ENCODE peak calls at places on chromosomes 2 and 18, in ten cellular contexts. One of them, this sample, is unnamed.

GRCh38 chr2:122001441-122001874 is 246.0 kb downstream of the TSN start:
- DNase-seq in endothelial cell: no peak
- DNase-seq in AG04449: no peak
- DNase-seq in lower lobe of right lung: no peak
- DNase-seq in cardiac muscle cell: no peak
- DNase-seq in bronchial epithelial cell: no peak
- DNase-seq in esophagus squamous epithelium: no peak
- DNase-seq in neural progenitor cell: no peak
- DNase-seq in lower leg skin: no peak
- DNase-seq in SK-N-SH: no peak
- DNase-seq in this sample: no peak

GRCh38 chr18:47174545-47175116 is 1.5 kb downstream of the IER3IP1 start:
- DNase-seq in endothelial cell: no peak
- DNase-seq in AG04449: no peak
- DNase-seq in lower lobe of right lung: no peak
- DNase-seq in cardiac muscle cell: no peak
- DNase-seq in bronchial epithelial cell: peak
- DNase-seq in esophagus squamous epithelium: no peak
- DNase-seq in neural progenitor cell: no peak
- DNase-seq in lower leg skin: no peak
- DNase-seq in SK-N-SH: no peak
- DNase-seq in this sample: no peak

GRCh38 chr2:172082944-172083718 is 2.2 kb upstream of the DLX1 start:
- DNase-seq in endothelial cell: no peak
- DNase-seq in AG04449: no peak
- DNase-seq in lower lobe of right lung: no peak
- DNase-seq in cardiac muscle cell: no peak
- DNase-seq in bronchial epithelial cell: no peak
- DNase-seq in esophagus squamous epithelium: no peak
- DNase-seq in neural progenitor cell: peak
- DNase-seq in lower leg skin: peak
- DNase-seq in SK-N-SH: peak
- DNase-seq in this sample: peak

GRCh38 chr2:189702071-189702470 is 27.6 kb downstream of the ANKAR start:
- DNase-seq in endothelial cell: no peak
- DNase-seq in AG04449: no peak
- DNase-seq in lower lobe of right lung: no peak
- DNase-seq in cardiac muscle cell: no peak
- DNase-seq in bronchial epithelial cell: peak
- DNase-seq in esophagus squamous epithelium: no peak
- DNase-seq in neural progenitor cell: no peak
- DNase-seq in lower leg skin: no peak
- DNase-seq in SK-N-SH: no peak
- DNase-seq in this sample: no peak

GRCh38 chr18:78731423-78732032 is 248.1 kb upstream of the SALL3 start:
- DNase-seq in endothelial cell: no peak
- DNase-seq in AG04449: no peak
- DNase-seq in lower lobe of right lung: no peak
- DNase-seq in cardiac muscle cell: no peak
- DNase-seq in bronchial epithelial cell: no peak
- DNase-seq in esophagus squamous epithelium: no peak
- DNase-seq in neural progenitor cell: no peak
- DNase-seq in lower leg skin: no peak
- DNase-seq in SK-N-SH: no peak
- DNase-seq in this sample: no peak

GRCh38 chr2:43345391-43345813 is 119.0 kb upstream of the ZFP36L2 start:
- DNase-seq in endothelial cell: no peak
- DNase-seq in AG04449: no peak
- DNase-seq in lower lobe of right lung: no peak
- DNase-seq in cardiac muscle cell: peak
- DNase-seq in bronchial epithelial cell: no peak
- DNase-seq in esophagus squamous epithelium: no peak
- DNase-seq in neural progenitor cell: peak
- DNase-seq in lower leg skin: peak
- DNase-seq in SK-N-SH: peak
- DNase-seq in this sample: peak

GRCh38 chr2:128610496-128610895 is 291.8 kb upstream of the HS6ST1 start:
- DNase-seq in endothelial cell: no peak
- DNase-seq in AG04449: no peak
- DNase-seq in lower lobe of right lung: no peak
- DNase-seq in cardiac muscle cell: no peak
- DNase-seq in bronchial epithelial cell: no peak
- DNase-seq in esophagus squamous epithelium: no peak
- DNase-seq in neural progenitor cell: no peak
- DNase-seq in lower leg skin: no peak
- DNase-seq in SK-N-SH: no peak
- DNase-seq in this sample: no peak

GRCh38 chr2:60341151-60341550 is 212.3 kb downstream of the BCL11A start:
- DNase-seq in endothelial cell: no peak
- DNase-seq in AG04449: no peak
- DNase-seq in lower lobe of right lung: no peak
- DNase-seq in cardiac muscle cell: no peak
- DNase-seq in bronchial epithelial cell: no peak
- DNase-seq in esophagus squamous epithelium: no peak
- DNase-seq in neural progenitor cell: no peak
- DNase-seq in lower leg skin: no peak
- DNase-seq in SK-N-SH: no peak
- DNase-seq in this sample: no peak

GRCh38 chr2:241813806-241814570 is 5.0 kb downstream of the NEU4 start:
- DNase-seq in endothelial cell: no peak
- DNase-seq in AG04449: no peak
- DNase-seq in lower lobe of right lung: no peak
- DNase-seq in cardiac muscle cell: no peak
- DNase-seq in bronchial epithelial cell: no peak
- DNase-seq in esophagus squamous epithelium: no peak
- DNase-seq in neural progenitor cell: no peak
- DNase-seq in lower leg skin: no peak
- DNase-seq in SK-N-SH: peak
- DNase-seq in this sample: no peak

GRCh38 chr18:2797951-2798350 is 48.9 kb upstream of the EMILIN2 start:
- DNase-seq in endothelial cell: no peak
- DNase-seq in AG04449: no peak
- DNase-seq in lower lobe of right lung: no peak
- DNase-seq in cardiac muscle cell: no peak
- DNase-seq in bronchial epithelial cell: no peak
- DNase-seq in esophagus squamous epithelium: no peak
- DNase-seq in neural progenitor cell: no peak
- DNase-seq in lower leg skin: no peak
- DNase-seq in SK-N-SH: no peak
- DNase-seq in this sample: no peak

GRCh38 chr18:27198036-27198435 is 12.9 kb upstream of the CHST9 start:
- DNase-seq in endothelial cell: no peak
- DNase-seq in AG04449: no peak
- DNase-seq in lower lobe of right lung: no peak
- DNase-seq in cardiac muscle cell: no peak
- DNase-seq in bronchial epithelial cell: no peak
- DNase-seq in esophagus squamous epithelium: no peak
- DNase-seq in neural progenitor cell: no peak
- DNase-seq in lower leg skin: no peak
- DNase-seq in SK-N-SH: no peak
- DNase-seq in this sample: no peak

GRCh38 chr2:134122610-134123009 is 131.3 kb upstream of the MGAT5 start:
- DNase-seq in endothelial cell: no peak
- DNase-seq in AG04449: no peak
- DNase-seq in lower lobe of right lung: no peak
- DNase-seq in cardiac muscle cell: peak
- DNase-seq in bronchial epithelial cell: no peak
- DNase-seq in esophagus squamous epithelium: no peak
- DNase-seq in neural progenitor cell: peak
- DNase-seq in lower leg skin: no peak
- DNase-seq in SK-N-SH: no peak
- DNase-seq in this sample: no peak

GRCh38 chr2:23534756-23535155 is 149.8 kb downstream of the KLHL29 start:
- DNase-seq in endothelial cell: no peak
- DNase-seq in AG04449: no peak
- DNase-seq in lower lobe of right lung: no peak
- DNase-seq in cardiac muscle cell: no peak
- DNase-seq in bronchial epithelial cell: no peak
- DNase-seq in esophagus squamous epithelium: no peak
- DNase-seq in neural progenitor cell: no peak
- DNase-seq in lower leg skin: no peak
- DNase-seq in SK-N-SH: no peak
- DNase-seq in this sample: no peak

GRCh38 chr2:156663757-156664409 is 227.7 kb downstream of the GPD2 start:
- DNase-seq in endothelial cell: no peak
- DNase-seq in AG04449: no peak
- DNase-seq in lower lobe of right lung: no peak
- DNase-seq in cardiac muscle cell: no peak
- DNase-seq in bronchial epithelial cell: no peak
- DNase-seq in esophagus squamous epithelium: no peak
- DNase-seq in neural progenitor cell: no peak
- DNase-seq in lower leg skin: no peak
- DNase-seq in SK-N-SH: no peak
- DNase-seq in this sample: no peak

GRCh38 chr18:58128286-58129018 is 84.4 kb downstream of the NEDD4L start:
- DNase-seq in endothelial cell: no peak
- DNase-seq in AG04449: no peak
- DNase-seq in lower lobe of right lung: no peak
- DNase-seq in cardiac muscle cell: no peak
- DNase-seq in bronchial epithelial cell: no peak
- DNase-seq in esophagus squamous epithelium: no peak
- DNase-seq in neural progenitor cell: no peak
- DNase-seq in lower leg skin: no peak
- DNase-seq in SK-N-SH: no peak
- DNase-seq in this sample: no peak
- TF ChIP-seq CTCF in endothelial cell: no peak
- TF ChIP-seq CTCF in AG04449: no peak
- TF ChIP-seq CTCF in lower lobe of right lung: no peak
- TF ChIP-seq CTCF in cardiac muscle cell: no peak
- TF ChIP-seq CTCF in bronchial epithelial cell: no peak
- TF ChIP-seq CTCF in esophagus squamous epithelium: no peak
- TF ChIP-seq CTCF in neural progenitor cell: no peak
- TF ChIP-seq CTCF in lower leg skin: no peak
- TF ChIP-seq CTCF in SK-N-SH: no peak
- TF ChIP-seq CTCF in this sample: no peak

GRCh38 chr2:219538488-219539294 is 4.9 kb downstream of the CHPF start:
- DNase-seq in endothelial cell: no peak
- DNase-seq in AG04449: no peak
- DNase-seq in lower lobe of right lung: no peak
- DNase-seq in cardiac muscle cell: no peak
- DNase-seq in bronchial epithelial cell: no peak
- DNase-seq in esophagus squamous epithelium: no peak
- DNase-seq in neural progenitor cell: no peak
- DNase-seq in lower leg skin: no peak
- DNase-seq in SK-N-SH: no peak
- DNase-seq in this sample: no peak

GRCh38 chr2:219539295-219539788 is 4.3 kb downstream of the CHPF start:
- DNase-seq in endothelial cell: no peak
- DNase-seq in AG04449: no peak
- DNase-seq in lower lobe of right lung: no peak
- DNase-seq in cardiac muscle cell: no peak
- DNase-seq in bronchial epithelial cell: no peak
- DNase-seq in esophagus squamous epithelium: no peak
- DNase-seq in neural progenitor cell: no peak
- DNase-seq in lower leg skin: no peak
- DNase-seq in SK-N-SH: no peak
- DNase-seq in this sample: no peak

GRCh38 chr2:219536425-219536824 is 7.2 kb downstream of the CHPF start:
- DNase-seq in endothelial cell: no peak
- DNase-seq in AG04449: no peak
- DNase-seq in lower lobe of right lung: no peak
- DNase-seq in cardiac muscle cell: no peak
- DNase-seq in bronchial epithelial cell: no peak
- DNase-seq in esophagus squamous epithelium: no peak
- DNase-seq in neural progenitor cell: no peak
- DNase-seq in lower leg skin: no peak
- DNase-seq in SK-N-SH: no peak
- DNase-seq in this sample: no peak

GRCh38 chr2:219536967-219537366 is 6.6 kb downstream of the CHPF start:
- DNase-seq in endothelial cell: no peak
- DNase-seq in AG04449: no peak
- DNase-seq in lower lobe of right lung: no peak
- DNase-seq in cardiac muscle cell: no peak
- DNase-seq in bronchial epithelial cell: no peak
- DNase-seq in esophagus squamous epithelium: no peak
- DNase-seq in neural progenitor cell: no peak
- DNase-seq in lower leg skin: no peak
- DNase-seq in SK-N-SH: no peak
- DNase-seq in this sample: no peak

GRCh38 chr2:219537657-219538487 is 5.7 kb downstream of the CHPF start:
- DNase-seq in endothelial cell: no peak
- DNase-seq in AG04449: no peak
- DNase-seq in lower lobe of right lung: no peak
- DNase-seq in cardiac muscle cell: no peak
- DNase-seq in bronchial epithelial cell: no peak
- DNase-seq in esophagus squamous epithelium: no peak
- DNase-seq in neural progenitor cell: no peak
- DNase-seq in lower leg skin: no peak
- DNase-seq in SK-N-SH: no peak
- DNase-seq in this sample: no peak
- TF ChIP-seq CTCF in endothelial cell: no peak
- TF ChIP-seq CTCF in AG04449: no peak
- TF ChIP-seq CTCF in lower lobe of right lung: no peak
- TF ChIP-seq CTCF in cardiac muscle cell: peak
- TF ChIP-seq CTCF in bronchial epithelial cell: no peak
- TF ChIP-seq CTCF in esophagus squamous epithelium: no peak
- TF ChIP-seq CTCF in neural progenitor cell: peak
- TF ChIP-seq CTCF in lower leg skin: no peak
- TF ChIP-seq CTCF in SK-N-SH: no peak
- TF ChIP-seq CTCF in this sample: no peak

DNA sequence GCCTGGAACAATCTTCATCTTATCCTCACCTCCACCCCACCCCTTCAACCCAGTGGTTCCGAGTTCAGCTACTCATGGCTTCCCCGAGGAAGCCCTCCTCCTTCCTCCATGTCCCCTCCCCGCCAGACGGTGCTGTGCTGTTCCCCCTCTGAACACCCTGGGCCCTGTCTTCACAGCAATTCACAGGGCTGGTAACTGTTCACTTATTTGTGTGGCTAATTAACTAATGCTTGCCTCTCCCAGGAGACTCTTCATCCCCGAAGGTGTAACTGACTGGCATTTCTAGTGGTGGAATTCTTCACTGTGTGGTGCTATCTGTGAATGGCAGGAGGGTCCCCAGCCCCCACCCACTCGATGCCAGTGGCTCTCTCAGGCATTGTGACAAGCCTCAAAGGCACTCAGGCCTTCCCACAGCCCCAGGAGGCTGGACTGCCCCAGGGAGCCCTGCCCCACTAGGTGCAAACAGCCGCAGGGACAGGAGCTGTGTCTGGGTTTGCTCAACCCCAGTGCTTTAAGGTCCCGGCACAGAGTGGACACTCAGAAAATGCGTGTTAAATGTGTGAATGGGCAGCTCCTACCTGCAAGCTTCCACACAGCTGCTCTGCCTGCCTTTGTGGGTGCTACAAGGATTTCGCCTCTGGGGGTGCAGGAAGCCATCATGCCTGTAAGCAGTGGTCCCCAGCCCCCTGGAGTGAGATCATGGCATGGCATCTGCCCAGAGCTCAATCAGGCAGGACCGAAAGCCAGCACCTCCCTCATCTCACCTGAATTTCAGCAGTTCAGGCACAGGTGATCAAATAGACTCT is 133.6 kb upstream of the ID2 start:
- DNase-seq in endothelial cell: peak
- DNase-seq in AG04449: no peak
- DNase-seq in lower lobe of right lung: no peak
- DNase-seq in cardiac muscle cell: peak
- DNase-seq in bronchial epithelial cell: no peak
- DNase-seq in esophagus squamous epithelium: no peak
- DNase-seq in neural progenitor cell: no peak
- DNase-seq in lower leg skin: no peak
- DNase-seq in SK-N-SH: no peak
- DNase-seq in this sample: no peak
- TF ChIP-seq CTCF in endothelial cell: no peak
- TF ChIP-seq CTCF in AG04449: no peak
- TF ChIP-seq CTCF in lower lobe of right lung: no peak
- TF ChIP-seq CTCF in cardiac muscle cell: no peak
- TF ChIP-seq CTCF in bronchial epithelial cell: no peak
- TF ChIP-seq CTCF in esophagus squamous epithelium: no peak
- TF ChIP-seq CTCF in neural progenitor cell: no peak
- TF ChIP-seq CTCF in lower leg skin: no peak
- TF ChIP-seq CTCF in SK-N-SH: no peak
- TF ChIP-seq CTCF in this sample: no peak

GRCh38 chr2:232333361-232334135 is 45.0 kb upstream of the ALPP start:
- DNase-seq in endothelial cell: peak
- DNase-seq in AG04449: no peak
- DNase-seq in lower lobe of right lung: peak
- DNase-seq in cardiac muscle cell: no peak
- DNase-seq in bronchial epithelial cell: peak
- DNase-seq in esophagus squamous epithelium: no peak
- DNase-seq in neural progenitor cell: peak
- DNase-seq in lower leg skin: no peak
- DNase-seq in SK-N-SH: peak
- DNase-seq in this sample: peak
- TF ChIP-seq CTCF in endothelial cell: no peak
- TF ChIP-seq CTCF in AG04449: peak
- TF ChIP-seq CTCF in lower lobe of right lung: peak
- TF ChIP-seq CTCF in cardiac muscle cell: peak
- TF ChIP-seq CTCF in bronchial epithelial cell: peak
- TF ChIP-seq CTCF in esophagus squamous epithelium: peak
- TF ChIP-seq CTCF in neural progenitor cell: peak
- TF ChIP-seq CTCF in lower leg skin: no peak
- TF ChIP-seq CTCF in SK-N-SH: peak
- TF ChIP-seq CTCF in this sample: peak

This sample was measured in nephron progenitor cell.